ENCODE peak calls at places on chromosomes 5 and 9, in seven cellular contexts. T, X, H, Y, P, F and U are unnamed samples.

GRCh38 chr5:36180556-36181350 is 28.8 kb downstream of the SKP2 start:
- DNase-seq in T (no peak), X (no peak), H (no peak), Y (no peak), P (no peak), F (no peak), U (no peak)

GRCh38 chr5:142012792-142013388 is at the start of gene GNPDA1:
- DNase-seq in T (peak), X (no peak), H (peak), Y (peak), P (peak), F (peak), U (peak)

GRCh38 chr5:139644001-139644456 is 4.1 kb upstream of the CXXC5 start:
- DNase-seq in T (no peak), X (no peak), H (no peak), Y (no peak), P (no peak), F (no peak), U (peak)

GRCh38 chr5:113274836-113275414 is 159.9 kb downstream of the TSSK1B start:
- DNase-seq in T (no peak), X (no peak), H (no peak), Y (peak), P (no peak), F (peak), U (peak)

GRCh38 chr5:137815202-137815990 is 52.3 kb upstream of the MYOT start:
- DNase-seq in T (peak), X (no peak), H (no peak), Y (no peak), P (no peak), F (no peak), U (no peak)

GRCh38 chr5:87210076-87210475 is 57.6 kb upstream of the RASA1 start:
- DNase-seq in T (no peak), X (no peak), H (no peak), Y (no peak), P (no peak), F (no peak), U (no peak)

GRCh38 chr9:15543033-15543791 is 9.6 kb upstream of the CCDC171 start:
- DNase-seq in T (no peak), X (no peak), H (no peak), Y (no peak), P (no peak), F (no peak), U (no peak)

GRCh38 chr9:32394381-32395049 is 10.1 kb downstream of the ACO1 start:
- DNase-seq in T (no peak), X (no peak), H (no peak), Y (peak), P (no peak), F (no peak), U (no peak)

GRCh38 chr9:135370411-135371375 is 108.9 kb upstream of the PPP1R26 start:
- DNase-seq in T (peak), X (no peak), H (no peak), Y (no peak), P (no peak), F (no peak), U (no peak)

GRCh38 chr9:5269249-5269715 is 35.2 kb downstream of the RLN2 start:
- DNase-seq in T (no peak), X (no peak), H (no peak), Y (peak), P (no peak), F (peak), U (peak)

GRCh38 chr5:145908206-145908945 is 28.0 kb upstream of the SH3RF2 start:
- DNase-seq in T (no peak), X (no peak), H (no peak), Y (no peak), P (no peak), F (no peak), U (no peak)

GRCh38 chr5:150778103-150778516 is 447 bp upstream of the SMIM3 start:
- DNase-seq in T (no peak), X (no peak), H (no peak), Y (peak), P (no peak), F (no peak), U (no peak)

GRCh38 chr5:126794157-126794828 is 17.4 kb downstream of the LMNB1 start:
- DNase-seq in T (no peak), X (no peak), H (no peak), Y (no peak), P (no peak), F (no peak), U (no peak)

GRCh38 chr5:168865973-168866372 is 286.8 kb upstream of the PANK3 start:
- DNase-seq in T (no peak), X (no peak), H (no peak), Y (no peak), P (no peak), F (no peak), U (peak)

GRCh38 chr5:87829214-87829551 is 416.5 kb upstream of the CCNH start:
- DNase-seq in T (peak), X (no peak), H (no peak), Y (no peak), P (no peak), F (no peak), U (no peak)

GRCh38 chr5:167708449-167708848 is 583.0 kb upstream of the WWC1 start:
- DNase-seq in T (no peak), X (no peak), H (no peak), Y (no peak), P (no peak), F (no peak), U (peak)